ENCODE peak calls at places on chromosomes 2 and 18, in five cellular contexts. W is H1, G is HEK293T, V is NT2/D1, S is HepG2. K is an unnamed sample.

GRCh38 chr2:47536696-47537095 is 133.7 kb downstream of the MSH2 start:
- DNase-seq in W (no peak), S (no peak), V (no peak), G (no peak), K (no peak)

GRCh38 chr2:43210467-43211303 is 15.7 kb downstream of the ZFP36L2 start:
- DNase-seq in S (peak), G (no peak), V (no peak), W (no peak), K (no peak)

GRCh38 chr18:29218101-29218500 is 1041.2 kb upstream of the CDH2 start:
- DNase-seq in V (no peak), S (no peak), G (no peak), W (no peak), K (no peak)

GRCh38 chr2:53500181-53500580 is 267.4 kb upstream of the CHAC2 start:
- DNase-seq in V (no peak), W (no peak), G (no peak), S (no peak), K (no peak)

GRCh38 chr2:74708883-74709282 is 54.8 kb downstream of the SEMA4F start:
- DNase-seq in V (no peak), S (peak), W (no peak), G (no peak), K (no peak)

GRCh38 chr2:150911766-150912280 is 349.8 kb downstream of the RBM43 start:
- DNase-seq in W (no peak), V (no peak), S (peak), G (no peak), K (no peak)

GRCh38 chr2:79832540-79833234 is 319.8 kb downstream of the CTNNA2 start:
- DNase-seq in S (no peak), G (no peak), W (peak), V (peak), K (no peak)

GRCh38 chr2:47784349-47784851 is 1.5 kb downstream of the MSH6 start:
- DNase-seq in S (no peak), G (no peak), V (no peak), W (no peak), K (no peak)

GRCh38 chr2:130251865-130252620 is 53.8 kb upstream of the TUBA3E start:
- DNase-seq in W (no peak), V (no peak), S (no peak), G (no peak), K (no peak)

GRCh38 chr18:57141208-57142129 is 5.4 kb upstream of the BOD1L2 start:
- DNase-seq in S (peak), W (no peak), V (no peak), G (no peak), K (no peak)

GRCh38 chr18:35158728-35159443 is 81.9 kb upstream of the ZNF397 start:
- DNase-seq in V (no peak), S (no peak), G (no peak), W (no peak), K (no peak)

GRCh38 chr2:134282638-134283400 is 28.9 kb downstream of the MGAT5 start:
- DNase-seq in V (no peak), W (no peak), G (no peak), S (no peak), K (peak)

GRCh38 chr2:70726186-70726585 is 41.8 kb downstream of the ADD2 start:
- DNase-seq in G (no peak), W (no peak), V (no peak), S (no peak), K (no peak)

GRCh38 chr18:70291295-70291574 is 2.4 kb downstream of the SOCS6 start:
- DNase-seq in V (no peak), W (no peak), S (no peak), G (no peak), K (no peak)

DNA sequence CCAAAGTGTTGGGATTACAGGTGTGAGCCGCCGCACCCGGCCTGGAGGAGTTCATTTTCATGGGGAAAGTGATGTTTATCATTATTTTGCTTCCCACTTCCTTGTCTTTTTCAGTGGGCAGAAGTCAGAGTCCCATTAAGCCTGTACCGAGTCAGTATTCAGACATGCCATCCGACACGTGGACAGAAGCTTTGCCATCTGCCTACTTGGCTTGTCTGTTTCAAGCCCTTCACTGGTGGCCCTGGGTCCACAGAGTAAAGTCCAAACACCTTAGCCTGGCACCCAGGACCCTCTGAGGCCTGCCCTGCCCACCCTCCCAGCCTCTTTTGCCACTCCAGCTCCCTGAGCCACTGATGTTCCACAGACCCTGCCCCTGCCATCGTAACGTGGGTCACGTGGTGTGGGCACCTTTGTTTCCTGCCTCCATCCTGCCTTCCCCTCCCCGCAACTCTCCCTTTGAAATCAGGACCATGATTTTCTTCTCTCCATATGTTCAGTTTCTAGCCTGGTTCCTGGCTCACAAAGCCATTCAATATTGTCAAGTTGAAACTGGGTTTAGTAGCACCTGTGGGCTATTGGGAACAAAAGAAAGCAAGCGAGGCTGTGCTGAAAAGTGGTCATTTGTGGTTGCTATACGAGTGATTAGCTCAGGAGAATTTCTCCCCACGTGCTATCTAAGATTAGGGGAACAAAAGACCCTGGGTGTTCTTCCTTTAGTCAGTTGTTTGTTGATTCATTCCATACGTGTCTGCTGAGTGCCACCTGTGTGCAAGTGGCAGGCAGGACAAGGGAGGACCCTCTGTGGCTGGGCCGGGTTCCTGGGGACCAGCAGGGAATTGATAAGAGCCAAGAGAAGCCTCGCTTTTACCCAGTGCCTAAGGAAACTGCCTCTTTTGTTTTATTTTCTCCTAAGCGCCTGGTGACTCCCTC is 5.1 kb upstream of the ODC1 start:
- DNase-seq in S (no peak), G (no peak), V (no peak), W (no peak), K (no peak)
- TF ChIP-seq SUZ12 in S (no peak), G (no peak), V (no peak), W (no peak), K (no peak)

GRCh38 chr2:113219889-113220641 is 46.3 kb downstream of the PSD4 start:
- DNase-seq in G (no peak), W (no peak), V (no peak), S (peak), K (no peak)
- TF ChIP-seq SUZ12 in G (no peak), W (no peak), V (no peak), S (no peak), K (no peak)

GRCh38 chr18:48874701-48875162 is 76.0 kb downstream of the SMAD7 start:
- DNase-seq in V (no peak), W (no peak), S (no peak), G (no peak), K (no peak)

GRCh38 chr18:48875314-48875941 is 75.3 kb downstream of the SMAD7 start:
- DNase-seq in G (no peak), W (no peak), S (no peak), V (no peak), K (no peak)

GRCh38 chr18:48874233-48874632 is 76.5 kb downstream of the SMAD7 start:
- DNase-seq in W (no peak), S (no peak), G (no peak), V (no peak), K (no peak)

GRCh38 chr18:48876590-48876989 is 74.2 kb downstream of the SMAD7 start:
- DNase-seq in S (no peak), V (no peak), G (no peak), W (no peak), K (no peak)

DNA sequence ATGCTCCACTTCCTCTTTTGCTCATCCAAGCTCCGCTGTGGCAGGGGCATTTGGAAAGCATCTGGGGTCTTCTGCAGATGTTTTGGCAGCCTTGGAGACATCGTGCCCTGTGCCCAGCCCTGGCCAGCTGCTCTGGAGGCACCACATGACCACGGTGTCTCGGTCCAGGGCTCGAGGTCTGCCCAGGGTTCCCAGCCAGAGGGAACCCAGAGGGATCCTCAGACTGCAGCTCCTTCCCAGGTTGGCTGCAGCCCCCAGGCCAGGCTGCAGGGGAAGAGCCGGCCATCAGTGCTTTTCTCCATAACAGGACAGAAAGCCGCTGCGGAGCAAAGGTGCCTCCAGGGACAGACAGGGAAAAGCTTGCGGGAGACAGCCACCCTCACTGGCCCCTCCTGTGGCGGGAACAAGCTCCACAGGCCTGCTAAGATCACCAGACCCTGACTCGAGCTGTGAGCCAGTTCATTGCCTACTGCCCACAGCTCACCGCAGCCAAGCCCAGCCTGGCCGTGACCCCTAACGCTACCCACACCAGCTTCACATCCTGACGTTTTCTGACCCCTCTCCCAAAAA is 74.7 kb downstream of the SMAD7 start:
- DNase-seq in G (peak), V (no peak), S (peak), W (no peak), K (no peak)
- TF ChIP-seq SUZ12 in G (no peak), V (no peak), S (no peak), W (no peak), K (no peak)

GRCh38 chr2:202269585-202269984 is 4.0 kb downstream of the NOP58 start:
- DNase-seq in V (no peak), G (no peak), S (no peak), W (no peak), K (peak)
- TF ChIP-seq SUZ12 in V (no peak), G (no peak), S (no peak), W (no peak), K (no peak)

DNA sequence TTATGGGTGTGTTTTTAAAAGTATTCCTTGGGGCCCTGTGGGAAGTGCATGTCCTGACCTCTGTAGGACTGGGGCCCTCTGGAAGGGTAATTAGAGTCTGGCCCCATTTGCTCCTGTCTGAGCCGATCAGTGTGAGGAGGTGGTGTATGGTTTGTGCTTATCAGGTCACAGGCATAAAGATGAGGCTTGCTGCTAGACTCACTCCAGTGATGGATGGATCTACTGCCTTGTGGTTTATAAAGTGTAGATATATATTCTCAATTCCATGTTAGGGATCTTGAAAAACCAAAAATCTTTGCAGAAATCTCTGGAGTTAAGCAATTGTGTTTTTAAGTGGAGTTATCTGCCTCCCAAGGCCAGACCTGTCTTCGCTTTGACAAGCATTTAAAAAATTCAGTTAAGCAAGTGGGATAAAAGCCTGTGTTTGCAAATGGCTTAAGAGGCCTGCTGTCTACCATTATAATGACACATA is 182.4 kb downstream of the PTPRM start:
- DNase-seq in G (no peak), S (peak), V (no peak), W (no peak), K (no peak)
- TF ChIP-seq SUZ12 in G (no peak), S (no peak), V (no peak), W (no peak), K (no peak)

DNA sequence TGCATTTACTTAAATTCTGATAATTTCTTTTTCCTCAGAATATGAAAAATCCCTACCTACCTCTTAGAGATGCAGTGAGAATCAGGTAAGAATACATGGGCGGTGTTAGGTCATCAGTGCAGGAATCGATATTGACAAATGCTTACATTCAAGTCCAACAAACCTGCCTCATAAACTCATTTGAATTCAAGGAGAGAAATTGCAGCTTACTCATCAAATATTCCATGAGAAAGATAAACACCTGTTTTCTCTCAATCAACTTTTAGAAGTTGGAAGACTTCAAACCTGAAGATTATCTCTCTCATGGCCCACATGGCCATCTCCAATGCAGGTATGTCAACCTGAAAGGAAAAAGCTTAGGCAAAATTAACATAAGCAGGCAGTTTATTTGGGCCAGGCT is 17.6 kb upstream of the PDCL3 start:
- DNase-seq in W (no peak), S (no peak), G (no peak), V (no peak), K (no peak)
- TF ChIP-seq SUZ12 in W (no peak), S (no peak), G (no peak), V (no peak), K (no peak)